ENCODE peak calls at places on chromosomes 3 and 15, in nine cellular contexts. One of them, this sample, is unnamed.

GRCh38 chr3:151875759-151876158 is 2.3 kb downstream of the SUCNR1 start:
- DNase-seq in ovary: no peak
- DNase-seq in upper lobe of right lung: no peak
- DNase-seq in fibroblast of mammary gland: no peak
- DNase-seq in testis: no peak
- DNase-seq in mucosa of descending colon: no peak
- DNase-seq in MM.1S: peak
- DNase-seq in heart left ventricle: no peak
- DNase-seq in A549: peak
- DNase-seq in this sample: no peak

GRCh38 chr3:153614563-153614962 is 452.5 kb downstream of the RAP2B start:
- DNase-seq in A549: peak
- DNase-seq in heart left ventricle: no peak
- DNase-seq in testis: no peak
- DNase-seq in upper lobe of right lung: no peak
- DNase-seq in fibroblast of mammary gland: peak
- DNase-seq in ovary: no peak
- DNase-seq in mucosa of descending colon: no peak
- DNase-seq in MM.1S: no peak
- DNase-seq in this sample: peak

GRCh38 chr3:72161870-72162617 is 377.1 kb upstream of the PROK2 start:
- DNase-seq in ovary: peak
- DNase-seq in MM.1S: no peak
- DNase-seq in upper lobe of right lung: no peak
- DNase-seq in A549: peak
- DNase-seq in heart left ventricle: no peak
- DNase-seq in mucosa of descending colon: peak
- DNase-seq in testis: no peak
- DNase-seq in fibroblast of mammary gland: peak
- DNase-seq in this sample: peak

GRCh38 chr3:59056706-59057105 is 6.9 kb upstream of the CFAP20DC start:
- DNase-seq in A549: no peak
- DNase-seq in fibroblast of mammary gland: peak
- DNase-seq in heart left ventricle: no peak
- DNase-seq in mucosa of descending colon: no peak
- DNase-seq in MM.1S: no peak
- DNase-seq in ovary: no peak
- DNase-seq in upper lobe of right lung: no peak
- DNase-seq in testis: no peak
- DNase-seq in this sample: no peak

GRCh38 chr3:148158210-148158609 is 539.5 kb upstream of the AGTR1 start:
- DNase-seq in mucosa of descending colon: no peak
- DNase-seq in fibroblast of mammary gland: peak
- DNase-seq in A549: peak
- DNase-seq in heart left ventricle: no peak
- DNase-seq in ovary: no peak
- DNase-seq in testis: peak
- DNase-seq in MM.1S: no peak
- DNase-seq in upper lobe of right lung: no peak
- DNase-seq in this sample: peak

GRCh38 chr3:119652306-119653033 is 7.9 kb downstream of the POPDC2 start:
- DNase-seq in upper lobe of right lung: no peak
- DNase-seq in heart left ventricle: peak
- DNase-seq in A549: no peak
- DNase-seq in testis: no peak
- DNase-seq in mucosa of descending colon: no peak
- DNase-seq in MM.1S: no peak
- DNase-seq in fibroblast of mammary gland: no peak
- DNase-seq in ovary: no peak
- DNase-seq in this sample: no peak

GRCh38 chr15:68449389-68449788 is 17.4 kb upstream of the ITGA11 start:
- DNase-seq in A549: no peak
- DNase-seq in MM.1S: no peak
- DNase-seq in ovary: no peak
- DNase-seq in upper lobe of right lung: no peak
- DNase-seq in mucosa of descending colon: no peak
- DNase-seq in fibroblast of mammary gland: no peak
- DNase-seq in testis: no peak
- DNase-seq in heart left ventricle: no peak
- DNase-seq in this sample: no peak

GRCh38 chr15:72271895-72272212 is 500 bp downstream of the PARP6 start:
- DNase-seq in A549: peak
- DNase-seq in heart left ventricle: no peak
- DNase-seq in fibroblast of mammary gland: peak
- DNase-seq in testis: peak
- DNase-seq in upper lobe of right lung: no peak
- DNase-seq in ovary: no peak
- DNase-seq in MM.1S: peak
- DNase-seq in mucosa of descending colon: no peak
- DNase-seq in this sample: peak

GRCh38 chr3:4493008-4493930 is at the start of gene ITPR1:
- DNase-seq in heart left ventricle: peak
- DNase-seq in mucosa of descending colon: peak
- DNase-seq in fibroblast of mammary gland: peak
- DNase-seq in upper lobe of right lung: peak
- DNase-seq in A549: peak
- DNase-seq in MM.1S: peak
- DNase-seq in ovary: peak
- DNase-seq in testis: peak
- DNase-seq in this sample: peak

GRCh38 chr3:4494807-4495200 is 1.7 kb downstream of the ITPR1 start:
- DNase-seq in mucosa of descending colon: no peak
- DNase-seq in MM.1S: peak
- DNase-seq in upper lobe of right lung: no peak
- DNase-seq in fibroblast of mammary gland: no peak
- DNase-seq in ovary: no peak
- DNase-seq in testis: peak
- DNase-seq in A549: no peak
- DNase-seq in heart left ventricle: no peak
- DNase-seq in this sample: no peak

GRCh38 chr3:4492240-4493007 is 724 bp upstream of the ITPR1 start:
- DNase-seq in ovary: peak
- DNase-seq in fibroblast of mammary gland: peak
- DNase-seq in A549: peak
- DNase-seq in heart left ventricle: peak
- DNase-seq in MM.1S: peak
- DNase-seq in testis: peak
- DNase-seq in mucosa of descending colon: peak
- DNase-seq in upper lobe of right lung: peak
- DNase-seq in this sample: peak

GRCh38 chr3:4493931-4494806 is 1.0 kb downstream of the ITPR1 start:
- DNase-seq in heart left ventricle: peak
- DNase-seq in fibroblast of mammary gland: peak
- DNase-seq in testis: peak
- DNase-seq in mucosa of descending colon: peak
- DNase-seq in MM.1S: no peak
- DNase-seq in upper lobe of right lung: no peak
- DNase-seq in ovary: peak
- DNase-seq in A549: peak
- DNase-seq in this sample: peak

DNA sequence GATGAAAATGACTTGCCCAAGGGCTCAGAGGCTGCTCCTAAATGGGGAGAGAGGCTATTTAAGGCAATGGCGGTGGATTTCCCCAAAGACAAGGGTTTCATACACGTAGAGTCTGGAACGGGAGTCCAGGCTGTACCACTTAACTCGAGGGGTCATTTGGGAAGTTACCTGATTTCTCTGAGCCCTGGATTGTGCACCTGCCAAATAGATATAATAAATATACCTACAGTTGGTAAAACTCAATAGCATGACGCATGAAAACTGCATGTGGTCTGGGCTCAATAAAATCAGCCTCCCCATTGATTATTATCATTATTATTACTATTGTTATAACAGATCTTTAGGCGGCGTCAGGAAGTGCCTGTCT is 1.3 kb upstream of the ITPR1 start:
- DNase-seq in A549: no peak
- DNase-seq in testis: no peak
- DNase-seq in heart left ventricle: no peak
- DNase-seq in ovary: no peak
- DNase-seq in MM.1S: no peak
- DNase-seq in fibroblast of mammary gland: no peak
- DNase-seq in mucosa of descending colon: no peak
- DNase-seq in upper lobe of right lung: no peak
- DNase-seq in this sample: no peak
- H3K4me3 ChIP-seq in A549: peak
- H3K4me3 ChIP-seq in testis: peak
- H3K4me3 ChIP-seq in heart left ventricle: peak
- H3K4me3 ChIP-seq in ovary: peak
- H3K4me3 ChIP-seq in MM.1S: peak
- H3K4me3 ChIP-seq in fibroblast of mammary gland: peak
- H3K4me3 ChIP-seq in mucosa of descending colon: no peak
- H3K4me3 ChIP-seq in upper lobe of right lung: peak
- H3K4me3 ChIP-seq in this sample: peak

GRCh38 chr3:13282986-13283876 is 136.9 kb downstream of the NUP210 start:
- DNase-seq in MM.1S: peak
- DNase-seq in testis: peak
- DNase-seq in heart left ventricle: no peak
- DNase-seq in A549: peak
- DNase-seq in mucosa of descending colon: no peak
- DNase-seq in ovary: no peak
- DNase-seq in fibroblast of mammary gland: no peak
- DNase-seq in upper lobe of right lung: peak
- DNase-seq in this sample: no peak
- TF ChIP-seq CTCF in MM.1S: peak
- TF ChIP-seq CTCF in testis: no peak
- TF ChIP-seq CTCF in heart left ventricle: peak
- TF ChIP-seq CTCF in A549: peak
- TF ChIP-seq CTCF in mucosa of descending colon: no peak
- TF ChIP-seq CTCF in ovary: no peak
- TF ChIP-seq CTCF in fibroblast of mammary gland: no peak
- TF ChIP-seq CTCF in upper lobe of right lung: peak
- TF ChIP-seq CTCF in this sample: no peak

GRCh38 chr3:184786271-184787010 is 25.5 kb upstream of the VPS8 start:
- DNase-seq in fibroblast of mammary gland: peak
- DNase-seq in mucosa of descending colon: peak
- DNase-seq in testis: peak
- DNase-seq in ovary: peak
- DNase-seq in heart left ventricle: peak
- DNase-seq in upper lobe of right lung: no peak
- DNase-seq in A549: no peak
- DNase-seq in MM.1S: no peak
- DNase-seq in this sample: peak
- H3K4me3 ChIP-seq in fibroblast of mammary gland: no peak
- H3K4me3 ChIP-seq in mucosa of descending colon: no peak
- H3K4me3 ChIP-seq in testis: no peak
- H3K4me3 ChIP-seq in ovary: no peak
- H3K4me3 ChIP-seq in heart left ventricle: peak
- H3K4me3 ChIP-seq in upper lobe of right lung: no peak
- H3K4me3 ChIP-seq in A549: no peak
- H3K4me3 ChIP-seq in MM.1S: no peak
- H3K4me3 ChIP-seq in this sample: peak

DNA sequence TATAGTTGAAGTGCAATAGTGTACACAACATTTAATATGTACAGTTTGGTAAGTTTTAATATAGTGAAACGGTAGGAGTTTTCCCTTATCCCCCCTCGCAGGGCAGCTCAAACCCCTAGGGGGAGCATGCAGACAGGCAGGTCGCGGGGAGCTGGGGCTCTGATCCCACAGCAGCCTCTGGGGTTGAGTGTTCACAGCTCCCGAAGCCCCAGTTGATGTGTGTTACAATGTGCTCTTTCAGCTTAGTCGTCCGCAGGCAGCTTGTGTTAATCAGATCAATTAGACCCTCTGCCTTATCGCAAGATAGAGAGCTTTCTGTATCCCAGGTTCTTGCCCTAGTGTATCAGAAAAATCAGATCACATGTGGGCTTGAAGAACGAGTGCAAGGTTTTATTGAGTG is 143.1 kb upstream of the CHRNA7 start:
- DNase-seq in MM.1S: no peak
- DNase-seq in heart left ventricle: no peak
- DNase-seq in ovary: no peak
- DNase-seq in testis: no peak
- DNase-seq in mucosa of descending colon: no peak
- DNase-seq in A549: no peak
- DNase-seq in upper lobe of right lung: no peak
- DNase-seq in fibroblast of mammary gland: no peak
- DNase-seq in this sample: no peak
- TF ChIP-seq CTCF in MM.1S: no peak
- TF ChIP-seq CTCF in heart left ventricle: no peak
- TF ChIP-seq CTCF in ovary: no peak
- TF ChIP-seq CTCF in testis: no peak
- TF ChIP-seq CTCF in mucosa of descending colon: no peak
- TF ChIP-seq CTCF in A549: no peak
- TF ChIP-seq CTCF in upper lobe of right lung: no peak
- TF ChIP-seq CTCF in fibroblast of mammary gland: no peak
- TF ChIP-seq CTCF in this sample: no peak

GRCh38 chr3:49813497-49814174 is at the start of gene UBA7:
- DNase-seq in fibroblast of mammary gland: peak
- DNase-seq in testis: peak
- DNase-seq in mucosa of descending colon: peak
- DNase-seq in upper lobe of right lung: no peak
- DNase-seq in A549: no peak
- DNase-seq in MM.1S: peak
- DNase-seq in ovary: peak
- DNase-seq in heart left ventricle: peak
- DNase-seq in this sample: peak

GRCh38 chr3:49807427-49808114 is 4.5 kb downstream of the INKA1 start:
- DNase-seq in mucosa of descending colon: no peak
- DNase-seq in testis: no peak
- DNase-seq in MM.1S: no peak
- DNase-seq in ovary: no peak
- DNase-seq in heart left ventricle: peak
- DNase-seq in upper lobe of right lung: no peak
- DNase-seq in fibroblast of mammary gland: no peak
- DNase-seq in A549: no peak
- DNase-seq in this sample: no peak

DNA sequence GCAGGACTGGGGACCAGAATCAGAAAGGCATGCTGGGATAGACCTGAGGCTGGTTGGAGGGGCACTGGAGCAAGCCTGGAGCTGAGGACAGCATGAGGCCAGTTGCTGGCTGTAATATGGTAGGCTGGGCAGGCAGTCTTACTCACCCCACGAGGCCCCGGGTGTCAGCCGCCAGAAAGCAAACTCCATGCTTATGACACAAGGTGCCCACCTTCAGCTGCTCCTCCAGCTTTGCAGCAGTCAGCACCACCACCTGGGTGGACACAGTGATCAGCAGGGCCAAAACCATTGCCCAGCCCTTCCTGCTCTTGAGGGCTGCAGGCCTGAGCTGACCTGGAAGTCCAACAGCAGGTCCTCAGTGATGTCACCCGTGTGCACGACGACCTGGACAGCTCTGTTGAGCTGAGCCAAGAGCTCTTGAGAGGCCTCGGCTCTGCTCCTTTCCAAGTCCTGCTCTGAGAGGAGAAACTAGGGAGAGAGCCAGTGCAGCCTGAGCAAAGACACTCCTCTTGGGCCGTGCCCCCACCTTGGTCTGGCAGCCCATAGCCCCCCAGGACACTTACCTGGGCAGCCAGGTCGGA is 747 bp downstream of the UBA7 start:
- DNase-seq in ovary: no peak
- DNase-seq in mucosa of descending colon: no peak
- DNase-seq in fibroblast of mammary gland: peak
- DNase-seq in heart left ventricle: peak
- DNase-seq in A549: no peak
- DNase-seq in testis: no peak
- DNase-seq in MM.1S: no peak
- DNase-seq in upper lobe of right lung: no peak
- DNase-seq in this sample: no peak
- H3K4me3 ChIP-seq in ovary: peak
- H3K4me3 ChIP-seq in mucosa of descending colon: peak
- H3K4me3 ChIP-seq in fibroblast of mammary gland: peak
- H3K4me3 ChIP-seq in heart left ventricle: peak
- H3K4me3 ChIP-seq in A549: no peak
- H3K4me3 ChIP-seq in testis: peak
- H3K4me3 ChIP-seq in MM.1S: peak
- H3K4me3 ChIP-seq in upper lobe of right lung: peak
- H3K4me3 ChIP-seq in this sample: peak